ENCODE peak calls at places on chromosomes 6 and 20, in seven cellular contexts. X is activated CD8-positive, alpha-beta memory T cell treated with anti-CD3 and anti-CD28 coated beads for 1 hour; K is T-helper 2 cell; A is brain microvascular endothelial cell; F is HTR-8/SVneo; E is anterior cingulate cortex; Q is neural progenitor cell. L is an unnamed sample.

GRCh38 chr20:32448306-32449056 is 90.3 kb downstream of the ASXL1 start:
- DNase-seq in X (no peak), K (no peak), A (no peak), F (no peak), E (no peak), Q (no peak), L (peak)

GRCh38 chr6:167513763-167514162 is 188.9 kb downstream of the TTLL2 start:
- DNase-seq in X (no peak), K (no peak), A (no peak), F (no peak), E (no peak), Q (no peak), L (no peak)

GRCh38 chr6:151461673-151462072 is 9.7 kb upstream of the RMND1 start:
- DNase-seq in X (no peak), K (no peak), A (no peak), F (no peak), E (no peak), Q (no peak), L (no peak)

GRCh38 chr6:170082067-170082466 is 208.8 kb downstream of the DLL1 start:
- DNase-seq in X (no peak), K (no peak), A (no peak), F (no peak), E (no peak), Q (no peak), L (no peak)

GRCh38 chr6:72968704-72969103 is 256.6 kb downstream of the KHDC1L start:
- DNase-seq in X (no peak), K (no peak), A (no peak), F (peak), E (no peak), Q (no peak), L (no peak)

GRCh38 chr20:54688476-54688875 is 213.1 kb downstream of the DOK5 start:
- DNase-seq in X (no peak), K (no peak), A (no peak), F (no peak), E (no peak), Q (no peak), L (no peak)

GRCh38 chr20:9200196-9200595 is 131.3 kb downstream of the PLCB4 start:
- DNase-seq in X (no peak), K (no peak), A (no peak), F (no peak), E (no peak), Q (no peak), L (no peak)

GRCh38 chr6:45704056-45704790 is 311.4 kb downstream of the CLIC5 start:
- DNase-seq in X (no peak), K (no peak), A (no peak), F (no peak), E (no peak), Q (no peak), L (no peak)

GRCh38 chr20:5041433-5041832 is 40.1 kb upstream of the SLC23A2 start:
- DNase-seq in X (no peak), K (no peak), A (peak), F (no peak), E (no peak), Q (peak), L (no peak)

GRCh38 chr6:158648682-158649131 is 1.1 kb upstream of the SYTL3 start:
- DNase-seq in X (no peak), K (no peak), A (peak), F (no peak), E (no peak), Q (no peak), L (no peak)

GRCh38 chr20:37711987-37712961 is 18.4 kb downstream of the CTNNBL1 start:
- DNase-seq in X (no peak), K (no peak), A (no peak), F (no peak), E (no peak), Q (peak), L (no peak)

GRCh38 chr6:47464052-47464451 is 13.5 kb upstream of the CD2AP start:
- DNase-seq in X (no peak), K (no peak), A (no peak), F (no peak), E (no peak), Q (no peak), L (no peak)

GRCh38 chr20:48750941-48751620 is 76.7 kb downstream of the PREX1 start:
- DNase-seq in X (no peak), K (no peak), A (no peak), F (no peak), E (peak), Q (peak), L (no peak)

GRCh38 chr6:11374036-11375010 is 141.9 kb upstream of the NEDD9 start:
- DNase-seq in X (no peak), K (no peak), A (no peak), F (no peak), E (no peak), Q (no peak), L (no peak)

GRCh38 chr20:61186771-61187170 is 65.3 kb upstream of the CDH4 start:
- DNase-seq in X (no peak), K (no peak), A (peak), F (no peak), E (no peak), Q (no peak), L (no peak)

GRCh38 chr6:112563368-112563767 is 216.2 kb downstream of the RFPL4B start:
- DNase-seq in X (no peak), K (no peak), A (peak), F (peak), E (no peak), Q (no peak), L (no peak)

GRCh38 chr6:112639436-112639835 is 292.3 kb downstream of the RFPL4B start:
- DNase-seq in X (no peak), K (no peak), A (no peak), F (peak), E (no peak), Q (no peak), L (no peak)

GRCh38 chr20:32581839-32582658 is 3.1 kb downstream of the NOL4L start:
- DNase-seq in X (no peak), K (no peak), A (no peak), F (no peak), E (no peak), Q (peak), L (no peak)

GRCh38 chr6:166365221-166365620 is 17.5 kb downstream of the MPC1 start:
- DNase-seq in X (no peak), K (no peak), A (peak), F (no peak), E (no peak), Q (peak), L (no peak)

GRCh38 chr20:33648396-33649004 is 13.6 kb upstream of the C20orf144 start:
- DNase-seq in X (no peak), K (no peak), A (no peak), F (no peak), E (no peak), Q (no peak), L (no peak)

GRCh38 chr6:31781244-31782125 is 4.4 kb upstream of the VWA7 start:
- DNase-seq in X (no peak), K (no peak), A (no peak), F (no peak), E (no peak), Q (no peak), L (no peak)

GRCh38 chr6:38997128-38997761 is 51.3 kb upstream of the GLP1R start:
- DNase-seq in X (no peak), K (peak), A (peak), F (no peak), E (no peak), Q (peak), L (no peak)

GRCh38 chr6:76682842-76683241 is 610.4 kb upstream of the IMPG1 start:
- DNase-seq in X (no peak), K (no peak), A (no peak), F (no peak), E (no peak), Q (peak), L (no peak)

GRCh38 chr6:111971866-111972532 is 81.9 kb upstream of the CCN6 start:
- DNase-seq in X (no peak), K (no peak), A (no peak), F (no peak), E (no peak), Q (no peak), L (no peak)

GRCh38 chr6:35948725-35949124 is 27.8 kb upstream of the SRPK1 start:
- DNase-seq in X (no peak), K (no peak), A (peak), F (no peak), E (no peak), Q (peak), L (no peak)

GRCh38 chr6:47156196-47156595 is 114.1 kb upstream of the ADGRF1 start:
- DNase-seq in X (no peak), K (no peak), A (no peak), F (no peak), E (no peak), Q (peak), L (no peak)

GRCh38 chr6:150298029-150298380 is 70.8 kb upstream of the IYD start:
- DNase-seq in X (no peak), K (no peak), A (no peak), F (no peak), E (no peak), Q (no peak), L (no peak)

GRCh38 chr6:52612336-52613096 is 35.7 kb upstream of the TRAM2 start:
- DNase-seq in X (no peak), K (no peak), A (no peak), F (no peak), E (no peak), Q (no peak), L (no peak)

GRCh38 chr20:57582432-57583288 is 21.8 kb downstream of the PCK1 start:
- DNase-seq in X (no peak), K (no peak), A (peak), F (peak), E (peak), Q (peak), L (peak)

GRCh38 chr20:43939762-43940121 is 25.1 kb downstream of the TOX2 start:
- DNase-seq in X (no peak), K (no peak), A (no peak), F (no peak), E (no peak), Q (no peak), L (no peak)

L was measured in ovary.